ENCODE peak calls at places on chromosomes 12 and 14, in nine cellular contexts. One of them, this sample, is unnamed. For H3K4me1 and H3K9me3, the result is how much of the 10 kb centered on the place peaks cover.

GRCh38 chr12:108289342-108290131 is 49.6 kb downstream of the CMKLR1 start:
- DNase-seq in A549: no peak
- DNase-seq in effector memory CD4-positive, alpha-beta T cell: no peak
- DNase-seq in neuronal stem cell: no peak
- DNase-seq in CD4-positive, CD25-positive, alpha-beta regulatory T cell: no peak
- DNase-seq in tibial artery: peak
- DNase-seq in small intestine: no peak
- DNase-seq in left lung: no peak
- DNase-seq in OCI-LY7: no peak
- DNase-seq in this sample: peak

GRCh38 chr14:22106700-22107697 is 433.4 kb upstream of the OR4E1 start:
- DNase-seq in small intestine: no peak
- DNase-seq in effector memory CD4-positive, alpha-beta T cell: no peak
- DNase-seq in A549: no peak
- DNase-seq in left lung: no peak
- DNase-seq in CD4-positive, CD25-positive, alpha-beta regulatory T cell: no peak
- DNase-seq in OCI-LY7: no peak
- DNase-seq in neuronal stem cell: no peak
- DNase-seq in tibial artery: no peak
- DNase-seq in this sample: no peak

GRCh38 chr12:58106185-58106584 is 164.8 kb downstream of the ATP23 start:
- DNase-seq in left lung: no peak
- DNase-seq in tibial artery: no peak
- DNase-seq in small intestine: no peak
- DNase-seq in OCI-LY7: no peak
- DNase-seq in neuronal stem cell: no peak
- DNase-seq in CD4-positive, CD25-positive, alpha-beta regulatory T cell: no peak
- DNase-seq in A549: no peak
- DNase-seq in effector memory CD4-positive, alpha-beta T cell: no peak
- DNase-seq in this sample: no peak

GRCh38 chr12:121538699-121539061 is 42.1 kb downstream of the KDM2B start:
- DNase-seq in left lung: no peak
- DNase-seq in tibial artery: no peak
- DNase-seq in effector memory CD4-positive, alpha-beta T cell: no peak
- DNase-seq in small intestine: peak
- DNase-seq in neuronal stem cell: no peak
- DNase-seq in A549: peak
- DNase-seq in CD4-positive, CD25-positive, alpha-beta regulatory T cell: no peak
- DNase-seq in OCI-LY7: peak
- DNase-seq in this sample: no peak

GRCh38 chr14:50736932-50737419 is 68.9 kb upstream of the SAV1 start:
- DNase-seq in CD4-positive, CD25-positive, alpha-beta regulatory T cell: no peak
- DNase-seq in effector memory CD4-positive, alpha-beta T cell: no peak
- DNase-seq in OCI-LY7: no peak
- DNase-seq in tibial artery: no peak
- DNase-seq in A549: no peak
- DNase-seq in small intestine: no peak
- DNase-seq in neuronal stem cell: no peak
- DNase-seq in left lung: no peak
- DNase-seq in this sample: no peak

GRCh38 chr12:33672879-33673577 is 233.4 kb upstream of the SYT10 start:
- DNase-seq in tibial artery: no peak
- DNase-seq in CD4-positive, CD25-positive, alpha-beta regulatory T cell: no peak
- DNase-seq in OCI-LY7: no peak
- DNase-seq in neuronal stem cell: no peak
- DNase-seq in effector memory CD4-positive, alpha-beta T cell: no peak
- DNase-seq in A549: no peak
- DNase-seq in left lung: no peak
- DNase-seq in small intestine: no peak
- DNase-seq in this sample: no peak

GRCh38 chr14:56874375-56874774 is 64.1 kb upstream of the OTX2 start:
- DNase-seq in A549: peak
- DNase-seq in CD4-positive, CD25-positive, alpha-beta regulatory T cell: no peak
- DNase-seq in effector memory CD4-positive, alpha-beta T cell: no peak
- DNase-seq in left lung: no peak
- DNase-seq in small intestine: peak
- DNase-seq in tibial artery: no peak
- DNase-seq in OCI-LY7: peak
- DNase-seq in neuronal stem cell: no peak
- DNase-seq in this sample: no peak

GRCh38 chr14:89750909-89751502 is 203.5 kb downstream of the EFCAB11 start:
- DNase-seq in OCI-LY7: no peak
- DNase-seq in CD4-positive, CD25-positive, alpha-beta regulatory T cell: no peak
- DNase-seq in small intestine: no peak
- DNase-seq in neuronal stem cell: no peak
- DNase-seq in left lung: no peak
- DNase-seq in tibial artery: no peak
- DNase-seq in A549: no peak
- DNase-seq in effector memory CD4-positive, alpha-beta T cell: no peak
- DNase-seq in this sample: no peak

DNA sequence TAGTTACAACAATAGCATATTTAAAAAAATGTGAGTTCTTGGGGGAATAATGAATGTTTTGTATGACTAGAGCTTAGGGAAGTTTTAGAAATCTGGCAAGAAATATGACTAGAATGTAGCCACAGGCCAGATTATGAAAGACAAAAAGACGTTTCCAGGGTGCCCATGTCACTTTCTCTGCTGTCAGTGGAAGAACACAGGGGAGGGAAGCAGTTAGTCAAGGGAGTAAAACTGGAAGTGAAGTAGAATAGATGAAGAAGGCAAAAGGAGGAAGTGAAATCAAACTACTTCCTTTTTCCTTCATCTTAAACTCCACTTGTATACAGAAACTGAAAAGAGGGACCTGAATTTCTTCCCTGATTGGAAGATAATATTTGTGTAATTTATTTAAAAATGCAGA is 81.2 kb upstream of the ATP2B1 start:
- DNase-seq in CD4-positive, CD25-positive, alpha-beta regulatory T cell: no peak
- DNase-seq in A549: no peak
- DNase-seq in effector memory CD4-positive, alpha-beta T cell: no peak
- DNase-seq in OCI-LY7: peak
- DNase-seq in neuronal stem cell: no peak
- DNase-seq in small intestine: no peak
- DNase-seq in tibial artery: no peak
- DNase-seq in left lung: no peak
- DNase-seq in this sample: no peak
- H3K4me1 ChIP-seq in CD4-positive, CD25-positive, alpha-beta regulatory T cell: under half
- H3K4me1 ChIP-seq in A549: under half
- H3K4me1 ChIP-seq in effector memory CD4-positive, alpha-beta T cell: under half
- H3K4me1 ChIP-seq in OCI-LY7: under half
- H3K4me1 ChIP-seq in neuronal stem cell: under half
- H3K4me1 ChIP-seq in small intestine: under half
- H3K4me1 ChIP-seq in tibial artery: under half
- H3K4me1 ChIP-seq in left lung: under half
- H3K4me1 ChIP-seq in this sample: under half

DNA sequence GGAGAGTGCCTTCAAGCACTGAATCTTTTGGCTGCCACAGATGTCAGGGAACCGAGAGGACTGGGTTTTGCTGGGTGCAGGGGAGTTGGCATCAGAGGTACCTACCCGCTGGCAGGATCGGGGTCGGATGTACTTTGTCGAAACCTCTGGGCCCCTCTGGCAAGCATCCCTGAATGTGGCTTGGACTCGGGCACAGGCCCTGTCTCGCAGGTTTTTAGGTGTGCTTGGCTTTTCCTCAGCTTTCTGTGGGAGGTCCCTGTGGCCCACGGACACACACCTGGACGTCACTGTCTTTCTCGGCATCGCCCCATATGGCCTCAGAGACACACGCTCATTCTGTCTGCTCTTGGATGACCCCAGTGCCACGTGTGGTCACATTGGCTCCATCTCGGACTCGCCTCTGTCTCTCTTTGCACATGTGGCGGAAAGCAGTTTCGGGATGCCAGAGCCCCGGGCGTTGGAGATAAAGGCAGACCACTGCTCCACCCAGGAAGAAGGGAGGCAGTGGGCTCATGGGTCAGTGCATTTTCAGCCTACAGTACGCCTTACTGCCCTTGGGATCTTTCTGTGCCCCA is 769.6 kb upstream of the ALG10B start:
- DNase-seq in A549: no peak
- DNase-seq in effector memory CD4-positive, alpha-beta T cell: no peak
- DNase-seq in left lung: no peak
- DNase-seq in neuronal stem cell: no peak
- DNase-seq in small intestine: no peak
- DNase-seq in CD4-positive, CD25-positive, alpha-beta regulatory T cell: no peak
- DNase-seq in tibial artery: no peak
- DNase-seq in OCI-LY7: no peak
- DNase-seq in this sample: no peak
- H3K9me3 ChIP-seq in A549: under half
- H3K9me3 ChIP-seq in effector memory CD4-positive, alpha-beta T cell: under half
- H3K9me3 ChIP-seq in left lung: under half
- H3K9me3 ChIP-seq in neuronal stem cell: under half
- H3K9me3 ChIP-seq in small intestine: under half
- H3K9me3 ChIP-seq in CD4-positive, CD25-positive, alpha-beta regulatory T cell: under half
- H3K9me3 ChIP-seq in tibial artery: under half
- H3K9me3 ChIP-seq in OCI-LY7: under half
- H3K9me3 ChIP-seq in this sample: under half

DNA sequence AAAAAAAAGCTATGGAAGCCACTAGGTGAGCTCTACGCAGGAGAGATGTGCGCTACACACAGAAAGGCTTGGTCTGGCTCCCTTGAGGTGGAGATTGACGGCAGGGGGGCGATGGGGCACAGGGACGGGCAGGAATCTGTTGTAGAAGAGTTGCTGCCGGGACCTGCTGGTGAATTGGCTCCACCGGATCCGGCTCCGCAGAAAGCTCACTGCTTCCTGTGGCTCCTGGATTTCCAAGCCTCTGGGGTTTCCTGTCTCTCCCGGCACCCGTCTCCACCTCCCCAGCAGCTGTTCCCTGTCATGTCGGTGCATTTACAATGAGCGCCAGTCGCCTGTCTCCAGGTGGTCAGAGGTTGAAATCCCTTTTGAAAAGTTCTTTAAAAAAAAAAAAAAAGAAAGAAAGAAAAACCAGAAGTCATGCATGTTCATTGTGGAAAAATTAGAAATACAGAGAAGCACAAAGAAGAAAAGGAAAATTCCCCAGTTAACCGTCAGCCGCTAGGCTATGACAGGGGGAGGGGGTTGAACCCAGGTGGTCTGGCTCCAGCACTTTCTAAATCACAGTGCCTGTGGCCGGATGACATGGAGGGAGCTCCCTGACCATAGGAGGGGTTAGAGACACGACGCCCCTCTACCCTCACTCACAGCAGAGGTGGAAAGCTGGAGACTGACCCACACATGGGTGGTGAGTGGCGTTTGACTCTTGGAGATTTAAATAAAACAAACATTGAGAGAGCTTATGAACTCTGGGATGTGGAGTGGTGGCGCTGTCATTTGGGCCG is 20.8 kb downstream of the FAM222A start:
- DNase-seq in A549: no peak
- DNase-seq in CD4-positive, CD25-positive, alpha-beta regulatory T cell: no peak
- DNase-seq in small intestine: no peak
- DNase-seq in neuronal stem cell: no peak
- DNase-seq in left lung: peak
- DNase-seq in OCI-LY7: no peak
- DNase-seq in tibial artery: peak
- DNase-seq in effector memory CD4-positive, alpha-beta T cell: no peak
- DNase-seq in this sample: peak
- H3K4me1 ChIP-seq in A549: under half
- H3K4me1 ChIP-seq in CD4-positive, CD25-positive, alpha-beta regulatory T cell: under half
- H3K4me1 ChIP-seq in small intestine: under half
- H3K4me1 ChIP-seq in neuronal stem cell: under half
- H3K4me1 ChIP-seq in left lung: under half
- H3K4me1 ChIP-seq in OCI-LY7: under half
- H3K4me1 ChIP-seq in tibial artery: under half
- H3K4me1 ChIP-seq in effector memory CD4-positive, alpha-beta T cell: under half
- H3K4me1 ChIP-seq in this sample: under half

GRCh38 chr12:1904875-1905274 is 13.6 kb downstream of the CACNA2D4 start:
- DNase-seq in A549: no peak
- DNase-seq in left lung: no peak
- DNase-seq in tibial artery: no peak
- DNase-seq in small intestine: no peak
- DNase-seq in neuronal stem cell: no peak
- DNase-seq in effector memory CD4-positive, alpha-beta T cell: no peak
- DNase-seq in OCI-LY7: no peak
- DNase-seq in CD4-positive, CD25-positive, alpha-beta regulatory T cell: no peak
- DNase-seq in this sample: no peak
- H3K9me3 ChIP-seq in A549: under half
- H3K9me3 ChIP-seq in left lung: under half
- H3K9me3 ChIP-seq in tibial artery: under half
- H3K9me3 ChIP-seq in small intestine: under half
- H3K9me3 ChIP-seq in neuronal stem cell: under half
- H3K9me3 ChIP-seq in effector memory CD4-positive, alpha-beta T cell: under half
- H3K9me3 ChIP-seq in OCI-LY7: under half
- H3K9me3 ChIP-seq in CD4-positive, CD25-positive, alpha-beta regulatory T cell: under half
- H3K9me3 ChIP-seq in this sample: under half

DNA sequence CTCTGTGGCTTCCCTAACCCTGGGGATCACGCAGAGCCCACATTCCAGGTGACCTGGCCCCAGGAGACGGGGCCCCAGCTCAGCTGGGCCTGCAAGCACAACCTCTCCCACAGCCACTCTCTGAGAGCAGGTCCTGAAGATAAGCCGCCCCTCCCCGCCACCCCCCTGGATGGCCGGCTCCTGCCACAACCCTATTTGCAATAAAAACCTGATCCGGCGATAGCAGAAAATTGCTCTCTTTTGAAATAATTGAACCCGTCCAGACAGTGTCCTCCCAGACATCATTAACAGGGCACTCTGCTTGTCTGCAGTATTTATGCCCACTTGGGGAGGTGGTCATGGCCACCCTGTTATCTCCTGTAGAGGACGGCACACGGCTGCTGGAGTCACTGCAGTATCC is 5.0 kb downstream of the C14orf180 start:
- DNase-seq in A549: no peak
- DNase-seq in left lung: no peak
- DNase-seq in small intestine: no peak
- DNase-seq in neuronal stem cell: no peak
- DNase-seq in OCI-LY7: no peak
- DNase-seq in tibial artery: no peak
- DNase-seq in effector memory CD4-positive, alpha-beta T cell: no peak
- DNase-seq in CD4-positive, CD25-positive, alpha-beta regulatory T cell: no peak
- DNase-seq in this sample: no peak
- H3K4me1 ChIP-seq in A549: under half
- H3K4me1 ChIP-seq in left lung: under half
- H3K4me1 ChIP-seq in small intestine: under half
- H3K4me1 ChIP-seq in neuronal stem cell: under half
- H3K4me1 ChIP-seq in OCI-LY7: under half
- H3K4me1 ChIP-seq in tibial artery: under half
- H3K4me1 ChIP-seq in effector memory CD4-positive, alpha-beta T cell: under half
- H3K4me1 ChIP-seq in CD4-positive, CD25-positive, alpha-beta regulatory T cell: under half
- H3K4me1 ChIP-seq in this sample: under half

This sample was measured in heart left ventricle.